ENCODE peak calls at places on chromosomes 7 and 10, in five cellular contexts. U is neuronal stem cell, H is IMR-90, B is H1, S is mesenchymal stem cell. W is an unnamed sample.

GRCh38 chr7:106312906-106313305 is 28.1 kb upstream of the NAMPT start:
- DNase-seq in H (no peak), B (no peak), S (peak), U (no peak), W (no peak)

GRCh38 chr7:151114151-151115090 is 28.1 kb downstream of the AGAP3 start:
- DNase-seq in H (no peak), S (no peak), U (no peak), B (no peak), W (peak)

GRCh38 chr7:158299607-158300006 is 288.0 kb downstream of the PTPRN2 start:
- DNase-seq in H (no peak), U (no peak), S (no peak), B (no peak), W (peak)

GRCh38 chr7:12431886-12432285 is 28.2 kb upstream of the VWDE start:
- DNase-seq in S (no peak), B (no peak), U (no peak), H (peak), W (peak)

GRCh38 chr10:6025683-6026225 is 36.4 kb downstream of the IL2RA start:
- DNase-seq in S (no peak), B (no peak), H (no peak), U (no peak), W (no peak)

GRCh38 chr7:132416395-132416794 is 159.9 kb downstream of the PLXNA4 start:
- DNase-seq in S (no peak), B (no peak), H (no peak), U (no peak), W (no peak)

GRCh38 chr7:1425292-1426136 is 33.8 kb downstream of the MICALL2 start:
- DNase-seq in U (no peak), S (no peak), H (no peak), B (no peak), W (peak)

GRCh38 chr7:29622335-29623265 is 59.0 kb downstream of the PRR15 start:
- DNase-seq in H (peak), S (peak), U (no peak), B (no peak), W (no peak)

GRCh38 chr10:56874950-56875349 is 513.9 kb upstream of the ZWINT start:
- DNase-seq in S (no peak), B (no peak), H (no peak), U (no peak), W (no peak)

GRCh38 chr7:150941351-150941982 is 36.7 kb downstream of the KCNH2 start:
- DNase-seq in H (no peak), S (no peak), U (no peak), B (no peak), W (no peak)

GRCh38 chr7:158518915-158519640 is 68.5 kb downstream of the PTPRN2 start:
- DNase-seq in S (no peak), U (no peak), B (no peak), H (no peak), W (no peak)

GRCh38 chr10:52740913-52741675 is 31.5 kb downstream of the MBL2 start:
- DNase-seq in H (peak), S (peak), B (peak), U (peak), W (peak)

GRCh38 chr7:139696547-139696946 is 81.3 kb downstream of the HIPK2 start:
- DNase-seq in S (no peak), B (no peak), H (no peak), U (no peak), W (no peak)

GRCh38 chr10:74234569-74234968 is 83.5 kb downstream of the ADK start:
- DNase-seq in S (peak), H (peak), B (no peak), U (no peak), W (no peak)

GRCh38 chr10:27534341-27534740 is 30.2 kb downstream of the RAB18 start:
- DNase-seq in S (no peak), H (no peak), U (no peak), B (no peak), W (no peak)

GRCh38 chr10:121414366-121414765 is 183.9 kb downstream of the FGFR2 start:
- DNase-seq in H (no peak), B (no peak), U (no peak), S (no peak), W (no peak)

GRCh38 chr10:4812041-4812440 is 14.0 kb upstream of the AKR1E2 start:
- DNase-seq in U (no peak), S (no peak), B (no peak), H (no peak), W (no peak)

GRCh38 chr7:152633072-152633471 is 42.9 kb downstream of the XRCC2 start:
- DNase-seq in S (no peak), U (no peak), B (no peak), H (no peak), W (no peak)

GRCh38 chr10:128032466-128032865 is 93.8 kb downstream of the MKI67 start:
- DNase-seq in B (no peak), U (no peak), H (no peak), S (no peak), W (no peak)

GRCh38 chr10:52631648-52632047 is 140.9 kb downstream of the MBL2 start:
- DNase-seq in S (no peak), H (no peak), U (no peak), B (no peak), W (no peak)

GRCh38 chr7:146129997-146130396 is 13.4 kb downstream of the CNTNAP2 start:
- DNase-seq in U (no peak), B (no peak), H (no peak), S (no peak), W (no peak)

GRCh38 chr7:134757938-134758337 is 21.5 kb upstream of the CALD1 start:
- DNase-seq in H (peak), U (no peak), B (no peak), S (peak), W (no peak)

GRCh38 chr7:134750083-134751062 is 29.1 kb upstream of the CALD1 start:
- DNase-seq in U (peak), H (peak), S (no peak), B (peak), W (peak)

GRCh38 chr7:134747326-134747725 is 32.1 kb upstream of the CALD1 start:
- DNase-seq in U (no peak), H (no peak), S (no peak), B (no peak), W (no peak)

GRCh38 chr7:134755422-134756022 is 23.9 kb upstream of the CALD1 start:
- DNase-seq in U (no peak), B (no peak), H (no peak), S (peak), W (no peak)

GRCh38 chr7:134752006-134752760 is 27.3 kb upstream of the CALD1 start:
- DNase-seq in B (no peak), S (peak), U (no peak), H (peak), W (no peak)
- H2BK15ac ChIP-seq in B (no peak), S (no peak), U (no peak), H (peak), W (no peak)

GRCh38 chr7:31981874-31982390 is 88.3 kb downstream of the PDE1C start:
- DNase-seq in B (no peak), S (no peak), U (no peak), H (no peak), W (no peak)

GRCh38 chr7:31975546-31975945 is 94.7 kb downstream of the PDE1C start:
- DNase-seq in S (no peak), U (no peak), B (no peak), H (no peak), W (no peak)

GRCh38 chr7:31982962-31983361 is 87.2 kb downstream of the PDE1C start:
- DNase-seq in U (no peak), H (no peak), S (no peak), B (no peak), W (no peak)

GRCh38 chr7:31974351-31974750 is 95.9 kb downstream of the PDE1C start:
- DNase-seq in S (no peak), U (no peak), B (no peak), H (no peak), W (no peak)

DNA sequence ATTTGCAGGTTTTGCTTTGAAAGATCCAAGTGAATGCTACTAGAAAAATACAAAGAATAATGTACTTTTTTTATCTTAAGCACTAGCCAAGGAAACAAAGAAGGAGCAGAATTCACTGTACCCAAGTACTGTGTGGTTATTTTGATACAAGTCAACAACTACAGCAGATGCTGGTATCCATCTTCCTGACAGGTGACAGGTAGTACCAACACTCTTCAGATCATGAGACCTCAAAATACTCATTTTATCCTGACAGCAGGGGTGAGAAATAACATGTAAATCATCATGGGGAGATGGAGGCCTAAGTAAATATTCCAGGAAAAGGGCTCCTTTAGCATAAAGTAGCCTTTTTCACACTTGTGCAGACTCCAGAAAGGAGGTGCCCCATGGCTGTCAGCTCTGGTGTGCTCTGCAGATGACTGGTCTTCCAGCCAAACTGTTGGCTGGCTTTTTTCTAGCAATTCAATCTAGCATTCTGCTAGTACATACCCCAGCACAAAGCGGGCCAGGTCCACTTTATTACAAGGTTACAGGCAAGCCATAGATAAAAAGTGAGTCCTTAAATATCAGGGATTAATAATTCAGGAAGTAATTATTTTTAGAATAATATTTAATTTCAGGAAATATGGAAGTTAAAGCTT is 90.4 kb downstream of the PDE1C start:
- DNase-seq in H (no peak), B (no peak), S (no peak), U (no peak), W (no peak)
- H2AFZ ChIP-seq in H (no peak), B (no peak), S (no peak), U (no peak), W (no peak)

GRCh38 chr7:142696456-142697179 is 52.7 kb upstream of the PRSS1 start:
- DNase-seq in B (no peak), H (no peak), U (no peak), S (no peak), W (no peak)
- H2BK15ac ChIP-seq in B (no peak), H (no peak), U (no peak), S (no peak), W (no peak)

GRCh38 chr10:12788277-12788676 is 213.2 kb downstream of the CCDC3 start:
- DNase-seq in B (no peak), U (no peak), H (no peak), S (no peak), W (no peak)
- H2AFZ ChIP-seq in B (no peak), U (no peak), H (no peak), S (no peak), W (no peak)

GRCh38 chr10:77940627-77941026 is 14.1 kb upstream of the DLG5 start:
- DNase-seq in B (no peak), U (no peak), H (no peak), S (no peak), W (no peak)

GRCh38 chr10:77939561-77940001 is 13.0 kb upstream of the DLG5 start:
- DNase-seq in H (peak), B (no peak), S (peak), U (no peak), W (no peak)

GRCh38 chr10:77943086-77943901 is 16.7 kb upstream of the DLG5 start:
- DNase-seq in U (peak), H (peak), B (no peak), S (peak), W (peak)

GRCh38 chr10:77940225-77940624 is 13.7 kb upstream of the DLG5 start:
- DNase-seq in H (no peak), B (no peak), U (no peak), S (no peak), W (no peak)

DNA sequence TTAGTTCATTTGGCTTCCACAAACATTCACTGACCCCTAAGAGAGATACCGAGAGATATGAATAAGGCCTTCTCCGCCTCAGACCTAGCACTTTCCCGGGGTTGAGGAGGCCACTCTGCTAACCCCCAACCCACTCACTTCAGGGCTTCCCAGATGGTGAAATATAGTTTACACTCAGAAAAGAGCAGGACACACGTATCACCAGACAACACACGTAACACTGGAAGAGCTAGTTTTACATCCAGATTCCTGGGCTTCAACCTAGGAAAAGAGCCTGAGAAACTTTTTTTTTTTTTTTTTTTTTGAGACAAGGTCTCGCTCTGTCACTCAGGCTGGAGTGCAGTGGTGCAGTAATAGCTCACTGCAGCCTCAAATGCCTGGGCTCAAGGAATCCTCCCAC is 15.2 kb upstream of the DLG5 start:
- DNase-seq in U (no peak), B (no peak), H (no peak), S (no peak), W (no peak)
- H2BK15ac ChIP-seq in U (no peak), B (no peak), H (no peak), S (no peak), W (no peak)

W was measured in H9.